ENCODE peak calls at places on chromosome 18, in ten cellular contexts. C is uterus, Z is body of pancreas, V is right lobe of liver, T is Peyer's patch, P is A549, X is gastrocnemius medialis, H is lower leg skin, Y is endothelial cell of umbilical vein, W is GM12891. S is an unnamed sample.

GRCh38 chr18:31162419-31162793 is 250 bp downstream of the DSC1 start:
- DNase-seq in H (no peak), C (no peak), W (no peak), X (no peak), Y (no peak), P (no peak), V (no peak), Z (no peak), T (no peak), S (no peak)

GRCh38 chr18:79479114-79479760 is 83.5 kb downstream of the NFATC1 start:
- DNase-seq in X (no peak), V (no peak), Z (no peak), H (peak), C (no peak), T (no peak), P (no peak), W (no peak), Y (no peak), S (no peak)

GRCh38 chr18:3093624-3094354 is 80.8 kb upstream of the LPIN2 start:
- DNase-seq in X (no peak), P (no peak), V (peak), Y (peak), H (no peak), Z (peak), W (no peak), T (no peak), C (no peak), S (peak)

GRCh38 chr18:54671291-54671881 is 80.3 kb downstream of the DYNAP start:
- DNase-seq in H (no peak), X (no peak), W (no peak), C (no peak), V (no peak), Z (no peak), Y (peak), P (peak), T (no peak), S (no peak)

GRCh38 chr18:65091737-65092329 is 659.0 kb upstream of the CDH7 start:
- DNase-seq in P (no peak), Z (peak), W (no peak), X (no peak), H (no peak), T (no peak), Y (no peak), C (no peak), V (no peak), S (no peak)

GRCh38 chr18:69082497-69082896 is 284.6 kb downstream of the CCDC102B start:
- DNase-seq in P (no peak), V (no peak), H (no peak), Y (no peak), C (no peak), T (no peak), Z (no peak), X (no peak), W (no peak), S (no peak)

GRCh38 chr18:73669299-73669698 is 478.3 kb downstream of the FBXO15 start:
- DNase-seq in C (no peak), T (no peak), V (no peak), X (no peak), Y (no peak), Z (peak), P (no peak), W (no peak), H (no peak), S (no peak)

GRCh38 chr18:10252952-10253680 is 201.3 kb upstream of the APCDD1 start:
- DNase-seq in W (no peak), X (no peak), Y (no peak), C (no peak), V (no peak), T (no peak), H (no peak), Z (peak), P (no peak), S (no peak)

GRCh38 chr18:2108581-2108980 is 462.7 kb downstream of the METTL4 start:
- DNase-seq in X (no peak), W (no peak), H (no peak), T (no peak), P (no peak), Z (no peak), Y (no peak), C (no peak), V (no peak), S (no peak)

GRCh38 chr18:61503688-61504087 is 170.5 kb downstream of the CDH20 start:
- DNase-seq in Y (no peak), C (no peak), X (no peak), W (no peak), V (no peak), Z (no peak), T (no peak), P (no peak), H (no peak), S (no peak)

GRCh38 chr18:53753616-53754015 is 470.9 kb downstream of the MBD2 start:
- DNase-seq in X (no peak), H (no peak), V (no peak), Z (no peak), P (no peak), W (no peak), Y (no peak), T (no peak), C (no peak), S (no peak)

GRCh38 chr18:5890606-5891360 is 4.5 kb downstream of the TMEM200C start:
- DNase-seq in H (peak), T (peak), Z (peak), X (no peak), C (no peak), Y (peak), P (peak), W (peak), V (peak), S (peak)

GRCh38 chr18:80171190-80171872 is 62.3 kb downstream of the ADNP2 start:
- DNase-seq in T (peak), H (peak), Y (peak), P (peak), V (peak), C (peak), X (no peak), W (peak), Z (peak), S (peak)

GRCh38 chr18:35778850-35779634 is 193.4 kb upstream of the RMP24 start:
- DNase-seq in V (no peak), Z (no peak), T (no peak), P (no peak), Y (no peak), C (no peak), W (no peak), H (no peak), X (no peak), S (no peak)

GRCh38 chr18:76672627-76673026 is 149.7 kb upstream of the ZNF236 start:
- DNase-seq in C (peak), H (peak), W (no peak), P (no peak), X (no peak), Y (no peak), V (no peak), Z (no peak), T (no peak), S (no peak)

GRCh38 chr18:76977681-76978234 is 154.8 kb downstream of the MBP start:
- DNase-seq in W (no peak), H (peak), T (no peak), Y (no peak), C (no peak), V (no peak), Z (no peak), X (no peak), P (no peak), S (no peak)

GRCh38 chr18:33666915-33667314 is 88.9 kb downstream of the ASXL3 start:
- DNase-seq in X (no peak), Y (no peak), V (no peak), T (peak), P (no peak), W (no peak), C (no peak), H (no peak), Z (no peak), S (no peak)

GRCh38 chr18:13756261-13756660 is 29.8 kb downstream of the RNMT start:
- DNase-seq in H (no peak), Y (no peak), P (no peak), T (no peak), Z (no peak), W (no peak), V (peak), C (no peak), X (no peak), S (no peak)

GRCh38 chr18:45255142-45255890 is 360.0 kb upstream of the SLC14A2 start:
- DNase-seq in X (peak), V (no peak), H (peak), Y (no peak), Z (peak), W (no peak), P (no peak), T (no peak), C (peak), S (no peak)

GRCh38 chr18:12398625-12399024 is 9.1 kb upstream of the PRELID3A start:
- DNase-seq in X (no peak), Z (no peak), V (no peak), C (no peak), T (no peak), W (no peak), Y (no peak), P (no peak), H (no peak), S (no peak)

GRCh38 chr18:43396266-43396665 is 119.0 kb upstream of the SYT4 start:
- DNase-seq in T (no peak), Y (peak), H (no peak), P (no peak), X (no peak), V (no peak), W (no peak), Z (no peak), C (no peak), S (no peak)

GRCh38 chr18:58640428-58640805 is 11.5 kb upstream of the ALPK2 start:
- DNase-seq in Y (no peak), P (no peak), Z (no peak), C (no peak), H (no peak), W (no peak), X (no peak), T (no peak), V (no peak), S (no peak)

GRCh38 chr18:79905993-79906392 is 45.5 kb downstream of the SLC66A2 start:
- DNase-seq in H (no peak), Y (no peak), C (no peak), W (no peak), T (no peak), V (no peak), X (no peak), Z (no peak), P (no peak), S (no peak)

GRCh38 chr18:79572093-79572780 is 107.4 kb upstream of the CTDP1 start:
- DNase-seq in X (no peak), C (no peak), P (no peak), V (peak), T (peak), W (no peak), Z (peak), H (peak), Y (no peak), S (no peak)

GRCh38 chr18:69588301-69588700 is 187.6 kb downstream of the DOK6 start:
- DNase-seq in W (no peak), Y (no peak), H (no peak), Z (no peak), P (no peak), C (no peak), X (no peak), V (no peak), T (no peak), S (no peak)

GRCh38 chr18:50131591-50131990 is 63.4 kb downstream of the MYO5B start:
- DNase-seq in X (no peak), W (no peak), Y (no peak), P (no peak), H (no peak), T (no peak), V (no peak), Z (no peak), C (no peak), S (no peak)

GRCh38 chr18:59871711-59872362 is 28.0 kb upstream of the PMAIP1 start:
- DNase-seq in Z (no peak), H (no peak), X (no peak), T (no peak), P (no peak), Y (no peak), C (no peak), V (no peak), W (no peak), S (no peak)

GRCh38 chr18:69161383-69162028 is 239.2 kb upstream of the DOK6 start:
- DNase-seq in Y (no peak), V (no peak), P (no peak), X (no peak), Z (no peak), W (no peak), T (no peak), C (no peak), H (peak), S (no peak)

DNA sequence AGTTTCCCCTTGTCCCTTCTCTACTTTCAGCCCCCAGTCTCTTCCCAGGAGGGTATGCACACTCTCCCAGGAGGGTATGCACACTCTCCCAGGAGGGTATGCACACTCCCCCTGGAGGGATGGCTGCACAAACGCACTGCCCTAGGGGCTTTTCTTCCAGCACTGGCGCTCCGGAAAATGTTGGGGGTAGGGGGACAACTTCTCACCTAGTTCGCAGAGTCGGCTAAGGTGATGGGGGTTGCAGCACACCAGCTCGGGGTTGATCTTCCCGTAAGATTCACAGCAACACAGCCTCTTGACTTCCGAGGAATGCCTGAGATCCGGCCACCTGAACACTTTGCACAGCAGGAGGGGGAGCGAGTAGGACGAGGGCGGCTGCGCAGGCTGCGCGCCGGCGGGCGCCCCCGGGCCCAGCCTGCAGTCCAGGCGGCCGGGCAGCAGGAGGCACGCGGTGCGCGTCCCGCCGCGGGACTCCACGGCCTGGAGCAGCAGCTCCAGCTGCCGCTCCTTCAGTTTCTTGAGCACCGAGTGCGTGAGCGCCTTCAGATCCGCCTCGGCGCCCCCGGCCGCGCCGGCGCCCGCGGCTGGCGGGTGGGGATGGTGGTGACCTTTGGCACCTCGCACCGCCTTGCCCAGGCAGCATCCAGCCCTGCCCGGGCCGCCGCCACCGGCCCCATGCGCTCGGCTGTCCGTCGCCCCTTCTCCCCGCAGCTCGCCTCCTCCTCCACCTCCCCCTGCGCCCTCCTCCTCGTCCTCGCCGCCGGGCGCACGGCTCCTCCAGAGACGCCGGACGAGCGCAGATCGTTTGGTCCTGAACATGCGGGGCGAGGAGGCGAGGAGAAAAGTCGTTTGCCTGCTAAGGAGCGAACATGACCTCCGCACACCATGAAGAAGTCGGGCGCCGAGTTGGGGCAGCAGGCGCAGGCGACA is 894 bp downstream of the SMAD7 start:
- DNase-seq in Z (peak), W (no peak), V (peak), H (no peak), X (no peak), Y (peak), T (peak), P (no peak), C (no peak), S (no peak)
- TF ChIP-seq POLR2A in Z (peak), W (no peak), V (no peak), H (no peak), X (peak), Y (no peak), T (peak), P (no peak), C (peak), S (peak)

GRCh38 chr18:8615397-8616025 is 6.3 kb downstream of the RAB12 start:
- DNase-seq in T (no peak), V (no peak), P (peak), Y (peak), W (no peak), X (peak), Z (no peak), C (peak), H (no peak), S (no peak)
- TF ChIP-seq POLR2A in T (no peak), V (no peak), P (no peak), Y (no peak), W (no peak), X (no peak), Z (no peak), C (no peak), H (no peak), S (no peak)

GRCh38 chr18:63970803-63971191 is 916 bp downstream of the SERPINB8 start:
- DNase-seq in X (no peak), C (no peak), W (no peak), H (peak), Z (peak), P (no peak), Y (no peak), V (no peak), T (peak), S (peak)

GRCh38 chr18:63974991-63975390 is 5.1 kb downstream of the SERPINB8 start:
- DNase-seq in T (no peak), P (no peak), X (no peak), C (no peak), H (no peak), V (peak), W (no peak), Z (no peak), Y (peak), S (no peak)

GRCh38 chr18:63971320-63972071 is 1.6 kb downstream of the SERPINB8 start:
- DNase-seq in Z (no peak), V (no peak), P (no peak), X (no peak), W (no peak), Y (no peak), T (no peak), H (no peak), C (no peak), S (no peak)

GRCh38 chr18:63965716-63966330 is 4.1 kb upstream of the SERPINB8 start:
- DNase-seq in X (no peak), W (no peak), Y (no peak), P (no peak), C (no peak), Z (no peak), T (no peak), V (no peak), H (no peak), S (no peak)

DNA sequence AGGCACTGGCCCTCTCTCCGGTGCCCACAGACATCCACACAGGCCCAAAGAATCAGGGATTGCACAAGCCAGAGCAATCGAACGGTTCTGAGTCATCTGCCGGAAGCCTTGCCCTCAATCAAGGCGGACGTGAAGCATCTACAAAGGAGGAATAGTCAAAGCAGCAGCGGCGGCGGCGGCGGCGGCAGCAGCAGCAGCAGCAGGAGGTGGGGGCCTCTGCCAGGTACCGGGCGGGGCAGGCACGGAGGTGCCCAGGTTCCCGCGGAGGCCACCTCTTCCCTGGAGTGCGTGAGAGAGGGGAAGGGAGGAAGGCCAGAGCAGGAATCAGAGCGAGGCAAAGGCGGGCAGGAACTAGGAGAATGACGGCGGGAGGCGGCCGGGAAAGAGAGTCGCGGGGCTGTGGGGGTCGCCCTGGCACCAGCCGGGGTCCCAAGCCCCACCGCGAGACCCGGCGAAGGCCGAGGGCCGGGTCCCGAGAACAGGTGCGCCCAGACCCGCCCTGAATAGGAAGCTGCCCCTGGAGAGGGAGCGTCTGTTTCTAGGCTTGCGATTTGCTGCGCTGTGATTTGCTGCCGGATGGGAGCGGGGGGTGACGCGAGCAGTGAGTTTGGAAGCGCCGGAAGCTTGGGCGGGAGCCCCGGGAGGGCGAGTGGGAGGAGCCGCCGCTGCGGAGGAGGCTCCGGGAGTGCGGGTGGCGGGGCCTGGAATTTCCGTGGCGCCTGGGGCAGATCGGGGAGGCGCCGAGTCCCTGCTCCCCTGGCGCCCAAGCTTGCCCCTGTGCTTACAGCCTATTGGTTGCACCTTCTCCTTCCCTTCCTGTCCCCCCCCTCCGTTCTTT is at the start of gene SERPINB8:
- DNase-seq in V (peak), P (peak), H (peak), W (peak), C (peak), T (peak), Z (peak), X (peak), Y (peak), S (peak)
- TF ChIP-seq POLR2A in V (peak), P (peak), H (no peak), W (peak), C (peak), T (peak), Z (peak), X (peak), Y (peak), S (peak)

DNA sequence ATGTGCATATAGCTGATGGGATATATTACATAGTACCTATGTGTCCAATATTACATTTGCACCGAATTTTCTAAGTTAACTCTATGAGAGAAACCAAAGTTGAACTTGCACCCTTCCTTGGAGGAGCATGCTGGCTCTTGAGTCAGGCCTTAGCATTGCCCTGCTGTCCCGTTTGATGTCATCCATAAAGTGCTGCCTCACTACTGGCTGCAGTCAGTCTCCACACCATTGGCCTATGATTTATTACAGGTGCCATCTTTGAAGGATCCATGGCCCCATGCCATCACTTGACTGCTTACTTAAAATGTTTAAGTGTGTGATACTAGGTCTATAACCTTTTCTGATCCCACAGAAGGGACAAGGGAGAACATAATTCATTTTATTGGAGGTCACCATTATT is 249.3 kb upstream of the RBBP8 start:
- DNase-seq in T (peak), X (no peak), V (no peak), Y (no peak), P (no peak), Z (no peak), C (peak), W (no peak), H (no peak), S (no peak)
- TF ChIP-seq POLR2A in T (no peak), X (no peak), V (no peak), Y (no peak), P (no peak), Z (no peak), C (no peak), W (no peak), H (no peak), S (no peak)

GRCh38 chr18:23872701-23873550 is 141.6 kb upstream of the TTC39C start:
- DNase-seq in Y (no peak), C (no peak), P (no peak), V (no peak), Z (peak), X (no peak), T (peak), W (no peak), H (no peak), S (no peak)
- TF ChIP-seq POLR2A in Y (no peak), C (no peak), P (no peak), V (no peak), Z (peak), X (no peak), T (peak), W (no peak), H (no peak), S (no peak)

GRCh38 chr18:8643479-8643878 is 34.2 kb downstream of the RAB12 start:
- DNase-seq in P (no peak), C (no peak), W (no peak), Z (no peak), T (no peak), V (no peak), Y (no peak), H (no peak), X (no peak), S (no peak)

GRCh38 chr18:8635087-8635486 is 25.9 kb downstream of the RAB12 start:
- DNase-seq in P (no peak), Y (peak), Z (no peak), W (no peak), V (no peak), C (no peak), X (no peak), H (no peak), T (no peak), S (no peak)

GRCh38 chr18:8634508-8634907 is 25.3 kb downstream of the RAB12 start:
- DNase-seq in C (no peak), V (no peak), Y (no peak), H (no peak), T (no peak), X (no peak), Z (no peak), W (no peak), P (no peak), S (no peak)

GRCh38 chr18:8639762-8640161 is 30.5 kb downstream of the RAB12 start:
- DNase-seq in Y (no peak), H (no peak), P (no peak), W (no peak), C (no peak), T (no peak), Z (no peak), V (no peak), X (no peak), S (no peak)
- TF ChIP-seq POLR2A in Y (no peak), H (no peak), P (no peak), W (peak), C (no peak), T (no peak), Z (no peak), V (no peak), X (no peak), S (no peak)

GRCh38 chr18:63071566-63072175 is 247.9 kb downstream of the BCL2 start:
- DNase-seq in V (no peak), X (no peak), T (no peak), P (no peak), W (no peak), Z (no peak), H (no peak), C (no peak), Y (no peak), S (no peak)
- TF ChIP-seq POLR2A in V (no peak), X (no peak), T (no peak), P (no peak), W (no peak), Z (no peak), H (no peak), C (no peak), Y (no peak), S (no peak)

S was measured in heart left ventricle.